ENCODE peak calls at places on chromosomes 16 and 17, in ten cellular contexts. O, V, B, K, X, P, M, C, Z and F are unnamed samples.

GRCh38 chr16:85894266-85894665 is 4.7 kb upstream of the IRF8 start:
- DNase-seq in O (no peak), V (peak), B (no peak), K (no peak), X (peak), P (no peak), M (no peak), C (no peak), Z (no peak), F (no peak)

GRCh38 chr17:56367381-56367780 is 214.1 kb downstream of the ANKFN1 start:
- DNase-seq in O (no peak), V (no peak), B (no peak), K (no peak), X (no peak), P (no peak), M (peak), C (no peak), Z (no peak), F (no peak)

GRCh38 chr17:64230551-64231408 is 32.3 kb downstream of the TEX2 start:
- DNase-seq in O (no peak), V (no peak), B (no peak), K (peak), X (peak), P (peak), M (no peak), C (peak), Z (no peak), F (no peak)

GRCh38 chr16:1601489-1601888 is 10.4 kb downstream of the IFT140 start:
- DNase-seq in O (no peak), V (no peak), B (no peak), K (no peak), X (no peak), P (no peak), M (no peak), C (no peak), Z (no peak), F (no peak)

GRCh38 chr17:40070895-40071719 is 8.3 kb downstream of the THRA start:
- DNase-seq in O (no peak), V (peak), B (no peak), K (no peak), X (no peak), P (peak), M (peak), C (no peak), Z (no peak), F (no peak)

GRCh38 chr17:74515941-74516340 is 15.3 kb downstream of the CD300LB start:
- DNase-seq in O (no peak), V (no peak), B (no peak), K (no peak), X (no peak), P (no peak), M (no peak), C (no peak), Z (no peak), F (no peak)

GRCh38 chr17:77795685-77796084 is 162.8 kb upstream of the TNRC6C start:
- DNase-seq in O (no peak), V (no peak), B (no peak), K (no peak), X (no peak), P (no peak), M (no peak), C (no peak), Z (no peak), F (no peak)

GRCh38 chr16:57955572-57955971 is 15.4 kb downstream of the CNGB1 start:
- DNase-seq in O (no peak), V (peak), B (no peak), K (no peak), X (no peak), P (peak), M (no peak), C (no peak), Z (no peak), F (no peak)

GRCh38 chr16:30956601-30957455 is 726 bp upstream of the SETD1A start:
- DNase-seq in O (peak), V (peak), B (peak), K (peak), X (peak), P (peak), M (peak), C (peak), Z (peak), F (peak)

GRCh38 chr16:64459821-64460220 is 662.0 kb downstream of the CDH11 start:
- DNase-seq in O (no peak), V (no peak), B (no peak), K (peak), X (no peak), P (no peak), M (no peak), C (peak), Z (no peak), F (no peak)

GRCh38 chr17:9283909-9284308 is 262.6 kb downstream of the NTN1 start:
- DNase-seq in O (no peak), V (no peak), B (no peak), K (no peak), X (no peak), P (no peak), M (no peak), C (no peak), Z (no peak), F (no peak)

GRCh38 chr17:51046527-51047384 is 73.9 kb downstream of the SPAG9 start:
- DNase-seq in O (peak), V (peak), B (no peak), K (peak), X (no peak), P (no peak), M (peak), C (peak), Z (no peak), F (peak)

GRCh38 chr16:84499638-84500037 is 4.8 kb downstream of the MEAK7 start:
- DNase-seq in O (no peak), V (no peak), B (no peak), K (no peak), X (no peak), P (no peak), M (no peak), C (no peak), Z (no peak), F (no peak)

GRCh38 chr17:9473716-9474115 is 101.9 kb downstream of the STX8 start:
- DNase-seq in O (no peak), V (no peak), B (no peak), K (peak), X (no peak), P (no peak), M (no peak), C (peak), Z (no peak), F (no peak)

GRCh38 chr17:69596141-69596540 is 181.6 kb downstream of the MAP2K6 start:
- DNase-seq in O (no peak), V (no peak), B (no peak), K (no peak), X (no peak), P (no peak), M (no peak), C (no peak), Z (no peak), F (no peak)

GRCh38 chr16:66486199-66486772 is 59.2 kb downstream of the BEAN1 start:
- DNase-seq in O (no peak), V (no peak), B (no peak), K (no peak), X (no peak), P (no peak), M (no peak), C (no peak), Z (no peak), F (no peak)

GRCh38 chr16:85998868-85999729 is 100.1 kb downstream of the IRF8 start:
- DNase-seq in O (no peak), V (no peak), B (no peak), K (no peak), X (no peak), P (no peak), M (no peak), C (no peak), Z (no peak), F (no peak)

GRCh38 chr17:63675607-63676539 is 24.1 kb downstream of the LIMD2 start:
- DNase-seq in O (no peak), V (peak), B (no peak), K (peak), X (peak), P (peak), M (no peak), C (peak), Z (no peak), F (no peak)

GRCh38 chr17:559699-560378 is 154.8 kb downstream of the VPS53 start:
- DNase-seq in O (no peak), V (no peak), B (no peak), K (peak), X (peak), P (peak), M (no peak), C (peak), Z (no peak), F (no peak)

GRCh38 chr17:10879110-10879509 is 41.2 kb upstream of the PIRT start:
- DNase-seq in O (peak), V (no peak), B (no peak), K (no peak), X (peak), P (no peak), M (peak), C (peak), Z (no peak), F (no peak)
- TF ChIP-seq CTCF in O (peak), V (no peak), B (no peak), K (no peak), X (peak), P (no peak), M (peak), C (no peak), Z (no peak), F (no peak)

DNA sequence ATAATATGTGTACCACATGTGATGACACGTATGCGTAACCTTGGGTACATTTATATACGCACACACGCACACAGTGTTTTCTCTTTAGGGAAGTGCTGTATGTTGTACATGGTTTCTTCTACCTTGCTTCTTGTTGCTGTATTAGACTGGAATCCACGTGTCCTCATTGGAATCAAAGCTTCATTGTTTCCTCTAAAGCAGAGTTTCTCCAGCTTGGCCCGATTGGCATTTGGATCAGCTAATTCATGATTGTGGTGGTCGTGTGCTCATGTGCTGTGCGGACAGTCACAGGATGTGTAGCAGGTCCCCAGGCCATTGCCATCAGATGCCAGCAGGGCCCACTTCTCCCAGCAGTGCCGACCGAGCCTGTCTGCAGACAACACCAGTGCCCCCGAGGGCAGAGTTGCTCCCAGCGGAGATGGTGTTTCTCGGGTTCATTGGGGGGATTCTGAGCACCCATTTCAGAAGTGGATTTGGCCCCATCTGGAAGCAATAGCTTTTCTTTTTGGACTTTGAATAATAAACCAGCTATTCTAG is 148.4 kb downstream of the RPTOR start:
- DNase-seq in O (no peak), V (no peak), B (no peak), K (no peak), X (no peak), P (no peak), M (peak), C (no peak), Z (no peak), F (no peak)
- TF ChIP-seq CTCF in O (peak), V (no peak), B (no peak), K (no peak), X (no peak), P (no peak), M (peak), C (no peak), Z (no peak), F (no peak)

GRCh38 chr17:8253801-8254200 is 4.7 kb downstream of the PFAS start:
- DNase-seq in O (no peak), V (peak), B (no peak), K (peak), X (no peak), P (no peak), M (peak), C (peak), Z (no peak), F (no peak)
- TF ChIP-seq CTCF in O (no peak), V (peak), B (no peak), K (peak), X (peak), P (no peak), M (peak), C (peak), Z (no peak), F (no peak)

GRCh38 chr17:17568772-17569195 is 22.7 kb downstream of the PEMT start:
- DNase-seq in O (peak), V (peak), B (peak), K (peak), X (peak), P (peak), M (peak), C (peak), Z (peak), F (peak)

GRCh38 chr17:17564896-17565295 is 26.6 kb downstream of the PEMT start:
- DNase-seq in O (no peak), V (no peak), B (no peak), K (no peak), X (no peak), P (no peak), M (peak), C (no peak), Z (no peak), F (no peak)

GRCh38 chr17:17565471-17566365 is 25.8 kb downstream of the PEMT start:
- DNase-seq in O (no peak), V (no peak), B (no peak), K (no peak), X (no peak), P (no peak), M (no peak), C (no peak), Z (no peak), F (no peak)

GRCh38 chr17:17567631-17568030 is 23.9 kb downstream of the PEMT start:
- DNase-seq in O (no peak), V (peak), B (no peak), K (peak), X (no peak), P (no peak), M (no peak), C (peak), Z (no peak), F (no peak)

DNA sequence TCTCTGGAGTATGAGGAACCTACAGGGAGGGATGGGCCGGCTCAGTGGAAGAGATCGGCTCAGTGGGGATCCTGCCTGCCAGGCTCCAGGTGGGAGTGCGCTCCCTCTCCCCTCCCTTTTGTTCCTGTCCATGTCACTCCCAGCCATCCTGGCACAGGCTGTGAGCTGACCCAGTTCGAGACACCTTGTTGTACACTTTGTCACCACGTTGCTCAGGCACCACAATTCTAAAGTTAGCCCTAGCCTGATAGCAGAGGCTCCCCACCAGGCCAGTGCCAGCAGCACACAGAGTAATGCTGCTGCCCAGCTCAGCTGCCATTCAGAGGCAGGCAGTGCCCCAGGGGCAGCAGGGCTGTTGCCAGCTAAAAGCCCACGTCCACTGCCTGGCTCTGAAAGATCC is 24.4 kb downstream of the PEMT start:
- DNase-seq in O (no peak), V (no peak), B (no peak), K (no peak), X (no peak), P (no peak), M (no peak), C (no peak), Z (no peak), F (no peak)
- TF ChIP-seq CTCF in O (no peak), V (no peak), B (no peak), K (no peak), X (no peak), P (no peak), M (no peak), C (no peak), Z (no peak), F (no peak)